ENCODE peak calls at places on chromosome 22, in ten cellular contexts. L is choroid plexus epithelial cell, E is cardiac muscle cell, U is mucosa of descending colon, F is fibroblast of lung, T is type B pancreatic cell, W is kidney, I is gastrocnemius medialis, D is tibial nerve, N is neural crest cell. Q is an unnamed sample.

GRCh38 chr22:46827072-46827780 is 64.8 kb downstream of the TBC1D22A start:
- DNase-seq in I (no peak), N (no peak), D (no peak), L (no peak), T (no peak), E (no peak), U (peak), W (no peak), F (no peak), Q (peak)

GRCh38 chr22:25627271-25627848 is 62.9 kb downstream of the GRK3 start:
- DNase-seq in W (no peak), D (no peak), L (no peak), F (peak), U (no peak), N (no peak), T (no peak), I (no peak), E (peak), Q (no peak)

GRCh38 chr22:31960767-31961166 is 16.4 kb downstream of the YWHAH start:
- DNase-seq in N (no peak), U (no peak), D (no peak), E (peak), L (no peak), W (no peak), T (no peak), F (no peak), I (no peak), Q (no peak)

GRCh38 chr22:46339956-46340355 is 4.4 kb downstream of the TRMU start:
- DNase-seq in L (no peak), T (no peak), D (no peak), I (no peak), W (peak), N (no peak), E (no peak), U (no peak), F (no peak), Q (no peak)

GRCh38 chr22:41445171-41446056 is 1.2 kb downstream of the TOB2 start:
- DNase-seq in U (peak), T (no peak), E (no peak), D (no peak), W (peak), F (no peak), I (peak), L (peak), N (no peak), Q (peak)

GRCh38 chr22:21837184-21837979 is 30.1 kb downstream of the MAPK1 start:
- DNase-seq in T (no peak), E (peak), N (no peak), F (peak), D (no peak), L (peak), I (no peak), U (no peak), W (no peak), Q (no peak)

GRCh38 chr22:41571786-41572185 is 11.0 kb downstream of the CSDC2 start:
- DNase-seq in W (no peak), F (no peak), E (no peak), T (no peak), D (no peak), I (no peak), U (no peak), N (no peak), L (no peak), Q (no peak)

GRCh38 chr22:50282361-50283144 is 12.4 kb upstream of the MAPK11 start:
- DNase-seq in U (no peak), E (peak), D (no peak), W (peak), L (peak), F (peak), N (no peak), I (no peak), T (no peak), Q (no peak)

GRCh38 chr22:31611065-31611760 is 50.8 kb downstream of the PISD start:
- DNase-seq in E (peak), W (peak), T (no peak), N (no peak), L (peak), D (no peak), F (no peak), I (no peak), U (no peak), Q (no peak)

GRCh38 chr22:34801221-34801620 is 264.7 kb upstream of the ISX start:
- DNase-seq in U (no peak), T (no peak), F (no peak), D (no peak), L (no peak), I (no peak), E (no peak), W (peak), N (no peak), Q (no peak)

GRCh38 chr22:34800265-34800664 is 265.7 kb upstream of the ISX start:
- DNase-seq in I (no peak), L (peak), F (peak), W (peak), T (no peak), E (no peak), D (peak), U (no peak), N (no peak), Q (peak)

GRCh38 chr22:34808618-34809017 is 257.3 kb upstream of the ISX start:
- DNase-seq in U (no peak), F (peak), W (no peak), T (no peak), I (no peak), E (no peak), L (no peak), N (no peak), D (no peak), Q (no peak)

GRCh38 chr22:34798605-34799004 is 267.4 kb upstream of the ISX start:
- DNase-seq in T (no peak), D (no peak), W (peak), N (no peak), L (no peak), E (no peak), F (peak), U (no peak), I (no peak), Q (no peak)

GRCh38 chr22:34804588-34804987 is 261.4 kb upstream of the ISX start:
- DNase-seq in T (no peak), N (no peak), W (no peak), I (no peak), F (no peak), E (no peak), L (no peak), U (no peak), D (no peak), Q (no peak)
- TF ChIP-seq CTCF in T (no peak), N (no peak), W (no peak), I (no peak), F (no peak), E (no peak), L (no peak), U (no peak), D (no peak), Q (peak)

GRCh38 chr22:45242778-45243191 is 2.1 kb upstream of the KIAA0930 start:
- DNase-seq in I (no peak), D (no peak), F (no peak), W (peak), N (no peak), E (peak), U (no peak), L (no peak), T (no peak), Q (no peak)
- TF ChIP-seq CTCF in I (no peak), D (peak), F (no peak), W (no peak), N (no peak), E (no peak), U (no peak), L (peak), T (no peak), Q (no peak)

GRCh38 chr22:16776088-16776487 is 49.1 kb downstream of the XKR3 start:
- DNase-seq in D (no peak), E (no peak), T (no peak), I (no peak), L (no peak), N (no peak), W (no peak), F (no peak), U (no peak), Q (no peak)

GRCh38 chr22:16777284-16777924 is 47.8 kb downstream of the XKR3 start:
- DNase-seq in F (no peak), N (no peak), W (no peak), T (no peak), D (no peak), U (no peak), E (no peak), L (no peak), I (no peak), Q (no peak)

DNA sequence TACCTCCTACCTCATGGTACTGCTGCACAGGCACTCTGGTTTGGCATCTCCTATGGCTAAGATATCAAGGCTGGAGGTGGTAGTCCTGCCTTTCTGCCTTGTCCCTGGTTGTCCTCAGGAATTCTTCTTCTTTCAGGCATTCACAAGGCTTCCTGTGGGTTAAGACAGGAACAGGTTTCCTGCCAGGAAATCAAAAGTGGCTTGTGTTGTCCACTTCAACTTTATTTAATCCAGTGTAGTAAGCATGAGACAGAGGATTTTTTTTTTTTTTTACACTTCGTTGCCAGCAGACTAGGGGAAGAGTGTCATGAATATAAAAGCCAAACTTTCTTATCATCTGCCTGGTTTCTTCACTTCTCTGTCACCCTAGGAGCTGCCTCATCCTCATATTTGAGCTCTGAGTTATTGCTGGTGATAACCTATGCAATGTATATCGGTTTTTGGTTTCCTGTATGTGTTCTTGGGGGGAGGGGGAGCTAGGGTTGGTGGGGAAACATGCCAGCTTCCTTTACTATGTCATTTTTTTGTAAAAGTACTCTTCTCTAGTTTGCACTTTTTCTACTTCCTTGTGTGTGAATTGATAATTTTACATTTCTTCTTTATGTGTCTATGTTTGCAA is 50.2 kb downstream of the XKR3 start:
- DNase-seq in L (no peak), W (no peak), I (no peak), E (no peak), U (no peak), N (no peak), F (no peak), D (no peak), T (no peak), Q (no peak)
- TF ChIP-seq CTCF in L (no peak), W (no peak), I (no peak), E (no peak), U (no peak), N (no peak), F (no peak), D (no peak), T (no peak), Q (no peak)

DNA sequence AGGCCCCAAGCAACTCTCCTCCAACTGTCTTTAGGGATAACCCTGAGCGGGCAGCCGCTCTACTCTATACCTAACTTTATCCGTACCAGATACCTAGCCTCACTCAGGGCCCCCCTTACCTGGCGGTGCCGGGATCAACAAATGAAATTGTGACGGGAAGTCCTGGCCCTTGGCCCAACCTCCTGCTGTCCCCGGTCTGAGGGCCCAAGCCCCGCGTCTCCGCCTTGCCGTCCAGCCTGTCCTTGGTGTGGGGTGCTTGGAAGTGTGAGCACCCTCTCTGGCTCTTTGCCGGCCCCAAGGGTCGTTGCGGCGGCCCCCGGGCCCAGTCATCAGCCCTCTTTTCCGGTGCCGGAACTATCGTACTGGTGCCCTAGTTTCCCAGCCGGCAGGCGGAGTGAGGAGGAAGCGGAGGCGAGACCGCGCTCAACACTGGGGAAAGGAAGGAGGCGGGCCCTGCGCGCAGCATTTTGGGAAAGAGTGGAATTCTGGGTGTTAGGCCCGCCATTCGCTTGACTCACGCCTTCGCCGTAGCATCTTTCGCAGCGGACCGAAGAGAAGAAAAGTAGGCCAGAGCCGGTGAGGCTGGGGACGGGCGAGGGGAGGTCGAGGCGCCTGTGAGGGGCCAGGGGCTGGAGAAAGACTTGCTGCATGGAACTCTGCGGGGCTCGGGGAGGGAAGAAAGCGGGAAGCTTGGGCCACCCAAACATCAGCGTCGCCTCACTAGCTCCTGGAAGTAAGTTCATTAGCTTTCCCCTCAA is at the start of gene SNRPD3:
- DNase-seq in L (peak), D (peak), T (peak), E (peak), I (peak), N (peak), W (peak), F (peak), U (peak), Q (peak)
- TF ChIP-seq CTCF in L (peak), D (no peak), T (peak), E (peak), I (peak), N (peak), W (no peak), F (no peak), U (no peak), Q (no peak)

GRCh38 chr22:27596133-27596905 is 205.2 kb downstream of the MN1 start:
- DNase-seq in L (no peak), T (no peak), N (no peak), D (no peak), F (peak), E (no peak), U (no peak), W (no peak), I (no peak), Q (peak)

GRCh38 chr22:27591060-27591459 is 210.5 kb downstream of the MN1 start:
- DNase-seq in T (no peak), D (no peak), U (no peak), F (no peak), N (no peak), I (no peak), L (no peak), E (peak), W (no peak), Q (no peak)

GRCh38 chr22:27594474-27595134 is 207.0 kb downstream of the MN1 start:
- DNase-seq in N (no peak), W (no peak), D (no peak), T (no peak), U (no peak), L (no peak), E (no peak), I (no peak), F (no peak), Q (no peak)

GRCh38 chr22:27593378-27593777 is 208.2 kb downstream of the MN1 start:
- DNase-seq in I (no peak), U (no peak), F (no peak), D (no peak), T (no peak), N (no peak), E (no peak), W (no peak), L (no peak), Q (no peak)

GRCh38 chr22:27594020-27594419 is 207.5 kb downstream of the MN1 start:
- DNase-seq in N (no peak), I (no peak), E (no peak), L (no peak), T (no peak), D (no peak), W (no peak), U (no peak), F (no peak), Q (no peak)
- TF ChIP-seq CTCF in N (no peak), I (no peak), E (no peak), L (no peak), T (no peak), D (no peak), W (no peak), U (no peak), F (no peak), Q (no peak)

GRCh38 chr22:45248832-45249561 is 8.3 kb upstream of the KIAA0930 start:
- DNase-seq in W (peak), T (no peak), E (no peak), F (no peak), N (no peak), I (no peak), U (no peak), L (no peak), D (no peak), Q (no peak)
- TF ChIP-seq CTCF in W (no peak), T (no peak), E (no peak), F (no peak), N (no peak), I (no peak), U (no peak), L (no peak), D (no peak), Q (no peak)

GRCh38 chr22:35839811-35840739 is 122.4 kb downstream of the APOL5 start:
- DNase-seq in E (peak), N (peak), I (peak), T (peak), U (peak), F (peak), W (peak), L (peak), D (peak), Q (peak)
- TF ChIP-seq CTCF in E (no peak), N (no peak), I (no peak), T (no peak), U (no peak), F (no peak), W (no peak), L (no peak), D (no peak), Q (no peak)

Q was measured in nephron progenitor cell.